ENCODE peak calls at places on chromosomes 13 and 19, in seven cellular contexts. H is endothelial cell of umbilical vein, A is endodermal cell, M is transverse colon, J is left ventricle myocardium inferior, Z is neural progenitor cell, D is upper lobe of right lung. E is an unnamed sample. For H3K4me1, the result is how much of the 10 kb centered on the place peaks cover.

GRCh38 chr19:10228925-10229324 is 2.2 kb downstream of the S1PR2 start:
- DNase-seq in H (peak), Z (peak), D (no peak), M (no peak), J (no peak), A (peak), E (no peak)

GRCh38 chr13:51397262-51397933 is 55.4 kb downstream of the INTS6 start:
- DNase-seq in J (no peak), D (no peak), A (peak), Z (peak), H (no peak), M (peak), E (peak)

GRCh38 chr19:7104783-7105447 is 35.4 kb downstream of the ZNF557 start:
- DNase-seq in J (no peak), A (no peak), D (no peak), Z (no peak), M (no peak), H (no peak), E (no peak)

GRCh38 chr13:26694609-26695359 is 65.8 kb downstream of the GPR12 start:
- DNase-seq in A (no peak), J (no peak), H (no peak), D (no peak), M (no peak), Z (no peak), E (no peak)

GRCh38 chr19:294819-295686 is 3.9 kb upstream of the PLPP2 start:
- DNase-seq in A (peak), D (peak), Z (peak), J (no peak), M (peak), H (no peak), E (no peak)

GRCh38 chr13:76723551-76724232 is 162.5 kb downstream of the KCTD12 start:
- DNase-seq in A (peak), M (peak), H (peak), J (peak), D (no peak), Z (peak), E (no peak)

GRCh38 chr13:113768018-113768905 is 9.2 kb downstream of the TMEM255B start:
- DNase-seq in D (peak), A (peak), H (no peak), Z (no peak), M (no peak), J (no peak), E (no peak)

GRCh38 chr19:42422092-42422575 is 5.1 kb downstream of the LIPE start:
- DNase-seq in J (no peak), H (no peak), M (no peak), D (no peak), A (no peak), Z (no peak), E (no peak)

GRCh38 chr19:51589511-51589910 is 18.4 kb downstream of the ZNF175 start:
- DNase-seq in H (no peak), A (no peak), D (no peak), M (no peak), Z (no peak), J (no peak), E (no peak)

GRCh38 chr13:111414341-111414740 is 93.9 kb downstream of the TEX29 start:
- DNase-seq in Z (no peak), J (no peak), D (no peak), H (no peak), A (no peak), M (no peak), E (no peak)

GRCh38 chr19:44777715-44778347 is at the start of gene CBLC:
- DNase-seq in M (peak), H (no peak), J (no peak), Z (peak), A (peak), D (peak), E (no peak)
- TF ChIP-seq CTCF in M (peak), H (no peak), J (no peak), Z (peak), A (peak), D (no peak), E (no peak)

DNA sequence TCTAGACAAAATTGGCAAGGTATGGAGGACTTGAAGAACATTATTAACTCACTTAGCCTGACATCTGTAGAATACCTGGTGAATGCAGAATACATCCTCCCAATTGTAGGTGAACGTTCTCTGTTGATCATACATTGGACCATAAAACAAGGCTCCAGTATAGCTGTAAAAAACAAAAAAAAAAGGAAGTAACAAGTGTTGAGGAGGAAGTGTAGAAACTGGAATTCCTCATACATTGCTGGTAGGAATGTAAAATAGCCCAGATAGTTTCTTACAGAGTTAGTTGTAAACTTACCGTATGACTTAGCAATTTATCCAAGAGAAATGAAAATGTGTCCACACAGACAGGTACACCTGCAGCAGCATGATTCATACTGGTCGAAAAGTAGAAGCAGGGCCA is 44.8 kb downstream of the TSSK6 start:
- DNase-seq in J (no peak), H (no peak), Z (no peak), D (no peak), M (no peak), A (no peak), E (no peak)
- H3K4me1 ChIP-seq in J (under half), H (under half), Z (under half), D (under half), M (under half), A (under half), E (under half)

GRCh38 chr13:50123515-50123861 is 108.2 kb downstream of the KCNRG start:
- DNase-seq in D (no peak), Z (no peak), H (no peak), J (no peak), A (no peak), M (no peak), E (no peak)

GRCh38 chr13:50124536-50125305 is 109.5 kb downstream of the KCNRG start:
- DNase-seq in Z (peak), A (peak), J (peak), M (peak), H (no peak), D (no peak), E (no peak)

GRCh38 chr13:50123002-50123401 is 107.8 kb downstream of the KCNRG start:
- DNase-seq in D (no peak), J (no peak), A (no peak), M (no peak), Z (no peak), H (no peak), E (no peak)

GRCh38 chr13:50125306-50125555 is 110.0 kb downstream of the KCNRG start:
- DNase-seq in J (no peak), D (no peak), H (no peak), A (no peak), Z (no peak), M (no peak), E (no peak)

GRCh38 chr13:50123862-50124535 is 108.8 kb downstream of the KCNRG start:
- DNase-seq in M (peak), D (peak), H (peak), A (peak), Z (peak), J (no peak), E (peak)
- TF ChIP-seq CTCF in M (peak), D (peak), H (no peak), A (peak), Z (no peak), J (peak), E (peak)

GRCh38 chr19:47227347-47228167 is 3.4 kb downstream of the BBC3 start:
- DNase-seq in Z (peak), D (peak), J (peak), M (peak), H (peak), A (peak), E (peak)
- H3K4me1 ChIP-seq in Z (under half), D (under half), J (half or more), M (under half), H (under half), A (under half), E (under half)

GRCh38 chr13:36509369-36509768 is 77.1 kb downstream of the CCNA1 start:
- DNase-seq in D (no peak), M (no peak), J (no peak), Z (peak), H (no peak), A (peak), E (no peak)
- TF ChIP-seq CTCF in D (no peak), M (no peak), J (no peak), Z (peak), H (no peak), A (peak), E (no peak)

DNA sequence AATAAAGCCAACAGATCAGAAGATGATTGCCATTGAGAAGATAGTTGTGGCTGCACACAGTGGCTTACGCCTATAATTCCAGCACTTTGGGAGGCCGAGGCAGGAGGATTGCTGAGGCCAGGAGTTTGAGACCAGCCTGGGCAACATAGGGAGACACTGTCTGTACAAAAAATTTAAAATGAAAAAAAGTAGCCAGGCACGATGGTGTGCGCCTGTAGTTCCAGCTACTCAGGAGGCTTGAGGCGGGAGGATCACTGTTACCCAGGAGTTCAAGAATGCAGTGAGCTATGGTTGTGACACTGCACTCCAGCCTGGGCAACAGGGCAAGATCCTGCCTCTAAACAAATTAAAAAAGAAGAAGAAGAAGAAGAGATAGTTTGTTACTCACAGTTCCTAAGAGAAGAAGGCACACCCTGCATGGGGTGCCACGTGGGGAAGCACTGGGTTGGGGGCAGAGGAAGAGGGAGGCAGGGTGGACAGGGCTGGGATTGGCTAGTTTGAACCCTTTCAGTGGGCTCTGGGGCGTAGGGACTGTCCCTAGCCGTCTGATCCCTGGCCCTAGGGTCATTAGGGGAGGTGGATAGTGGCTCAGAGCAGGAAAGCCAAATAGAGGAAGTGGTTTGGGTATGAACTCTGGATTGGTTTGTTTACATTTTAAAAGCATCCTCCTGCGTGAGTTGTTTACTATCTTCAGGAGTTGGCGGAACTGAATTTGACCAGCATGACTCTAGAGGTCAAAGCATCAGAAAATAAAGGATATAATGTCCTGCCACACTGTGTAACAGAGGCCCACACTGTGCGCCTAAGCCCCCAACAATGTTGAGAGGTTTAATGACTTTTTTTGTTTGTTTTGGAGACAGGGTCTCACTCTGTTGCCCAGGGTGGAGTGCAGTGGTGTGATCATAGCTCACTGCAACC is 60.5 kb upstream of the MEDAG start:
- DNase-seq in J (no peak), Z (no peak), A (no peak), H (no peak), M (no peak), D (no peak), E (no peak)
- H3K4me1 ChIP-seq in J (under half), Z (under half), A (under half), H (under half), M (under half), D (under half), E (under half)

GRCh38 chr13:37960427-37960826 is 90.9 kb upstream of the TRPC4 start:
- DNase-seq in Z (no peak), M (no peak), H (no peak), J (no peak), A (no peak), D (no peak), E (no peak)
- TF ChIP-seq CTCF in Z (peak), M (no peak), H (peak), J (no peak), A (peak), D (no peak), E (no peak)

DNA sequence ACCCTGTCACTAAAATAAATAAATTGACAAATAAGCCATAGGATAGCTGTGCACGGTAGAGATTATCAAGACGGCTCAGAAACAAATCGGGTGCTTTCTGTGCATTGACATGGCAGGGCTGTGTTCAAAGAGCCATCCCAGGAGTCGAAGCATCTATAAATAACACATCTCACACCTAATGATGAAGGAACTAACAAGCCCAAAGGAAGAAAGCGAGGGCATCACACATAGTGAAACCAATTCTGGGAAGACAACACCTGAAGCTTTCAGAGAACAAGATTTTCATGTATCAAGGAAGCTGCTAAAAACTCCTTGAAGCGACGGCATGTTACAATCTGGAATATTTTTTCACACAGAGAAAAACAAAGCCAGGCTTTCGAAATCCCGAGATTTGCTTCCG is 36.1 kb downstream of the KLF2 start:
- DNase-seq in A (no peak), D (no peak), H (no peak), J (no peak), Z (no peak), M (no peak), E (no peak)
- H3K4me1 ChIP-seq in A (under half), D (under half), H (under half), J (under half), Z (under half), M (under half), E (under half)

E was measured in gastrocnemius medialis.